ENCODE peak calls at places on chromosomes 4 and X, in seven cellular contexts. M, E, S, D, L, K and U are unnamed samples.

GRCh38 chr4:33369366-33369899 is 2649.3 kb downstream of the PCDH7 start:
- DNase-seq in M (peak; percentile 31), E (peak; percentile 23), S (peak; percentile 90), D (peak; percentile 66), L (no peak), K (no peak), U (peak; percentile 51)

GRCh38 chrX:71909956-71910355 is 689 bp upstream of the NHSL2 start:
- DNase-seq in M (no peak), E (peak; percentile 28), S (peak; percentile 18), D (peak; percentile 11), L (no peak), K (no peak), U (peak; percentile 25)

GRCh38 chrX:35351212-35351611 is 408.6 kb downstream of the FAM47B start:
- DNase-seq in M (no peak), E (no peak), S (no peak), D (no peak), L (no peak), K (no peak), U (peak; percentile 23)

GRCh38 chrX:42496239-42496638 is 281.7 kb downstream of the PPP1R2C start:
- DNase-seq in M (no peak), E (no peak), S (no peak), D (no peak), L (no peak), K (no peak), U (peak; percentile 0)

GRCh38 chr4:145487626-145488025 is 6.0 kb downstream of the SMAD1 start:
- DNase-seq in M (no peak), E (no peak), S (no peak), D (no peak), L (no peak), K (no peak), U (no peak)

GRCh38 chr4:3232871-3233271 is 16.1 kb upstream of the MSANTD1 start:
- DNase-seq in M (no peak), E (no peak), S (no peak), D (no peak), L (peak; percentile 30), K (no peak), U (no peak)

GRCh38 chr4:170388255-170388654 is 298.5 kb upstream of the AADAT start:
- DNase-seq in M (no peak), E (no peak), S (peak; percentile 52), D (no peak), L (no peak), K (no peak), U (peak; percentile 63)

GRCh38 chr4:8503801-8504200 is 63.2 kb downstream of the TRMT44 start:
- DNase-seq in M (no peak), E (no peak), S (no peak), D (no peak), L (no peak), K (no peak), U (no peak)

GRCh38 chrX:19882066-19882775 is 5.2 kb downstream of the SH3KBP1 start:
- DNase-seq in M (no peak), E (no peak), S (peak; percentile 24), D (no peak), L (no peak), K (no peak), U (no peak)

GRCh38 chrX:68503830-68504229 is 5.0 kb downstream of the YIPF6 start:
- DNase-seq in M (no peak), E (no peak), S (peak; percentile 8), D (no peak), L (no peak), K (no peak), U (peak; percentile 23)

GRCh38 chr4:173415885-173416658 is 17.2 kb upstream of the SCRG1 start:
- DNase-seq in M (no peak), E (no peak), S (no peak), D (no peak), L (peak; percentile 64), K (peak; percentile 94), U (no peak)

GRCh38 chr4:98653890-98654867 is 4.2 kb downstream of the TSPAN5 start:
- DNase-seq in M (peak; percentile 86), E (no peak), S (peak; percentile 99), D (peak; percentile 88), L (no peak), K (no peak), U (peak; percentile 95)

GRCh38 chrX:47143894-47144625 is 442 bp downstream of the NDUFB11 start:
- DNase-seq in M (no peak), E (peak; percentile 58), S (no peak), D (peak; percentile 38), L (no peak), K (peak; percentile 33), U (peak; percentile 33)

GRCh38 chr4:162056947-162057346 is 106.9 kb downstream of the FSTL5 start:
- DNase-seq in M (no peak), E (no peak), S (peak; percentile 30), D (no peak), L (peak; percentile 22), K (no peak), U (peak; percentile 23)

GRCh38 chr4:185709802-185710486 is 102.0 kb downstream of the SORBS2 start:
- DNase-seq in M (no peak), E (no peak), S (peak; percentile 50), D (no peak), L (no peak), K (no peak), U (peak; percentile 78)

GRCh38 chr4:97370581-97370980 is 772.7 kb downstream of the STPG2 start:
- DNase-seq in M (no peak), E (no peak), S (peak; percentile 66), D (no peak), L (no peak), K (no peak), U (no peak)

GRCh38 chr4:146927710-146928109 is 18.0 kb downstream of the TTC29 start:
- DNase-seq in M (no peak), E (no peak), S (peak; percentile 8), D (no peak), L (no peak), K (no peak), U (peak; percentile 13)

GRCh38 chr4:109787807-109788206 is 14.0 kb downstream of the CFI start:
- DNase-seq in M (no peak), E (no peak), S (no peak), D (no peak), L (no peak), K (no peak), U (no peak)
- TF ChIP-seq CTCF in M (no peak), E (no peak), S (no peak), D (no peak), L (no peak), K (no peak), U (no peak)

GRCh38 chrX:15848576-15848975 is 6.0 kb downstream of the AP1S2 start:
- DNase-seq in M (no peak), E (no peak), S (peak; percentile 42), D (no peak), L (no peak), K (no peak), U (peak; percentile 9)

GRCh38 chrX:15854080-15854655 is 445 bp downstream of the AP1S2 start:
- DNase-seq in M (no peak), E (peak; percentile 79), S (no peak), D (peak; percentile 11), L (peak; percentile 80), K (no peak), U (no peak)

GRCh38 chrX:15853586-15854079 is 980 bp downstream of the AP1S2 start:
- DNase-seq in M (no peak), E (peak; percentile 17), S (peak; percentile 21), D (no peak), L (no peak), K (no peak), U (no peak)

GRCh38 chrX:15854712-15855561 is at the start of gene AP1S2:
- DNase-seq in M (peak; percentile 77), E (peak; percentile 98), S (peak; percentile 92), D (peak; percentile 88), L (peak; percentile 98), K (peak; percentile 84), U (peak; percentile 90)

GRCh38 chrX:15849555-15849954 is 5.1 kb downstream of the AP1S2 start:
- DNase-seq in M (no peak), E (peak; percentile 22), S (no peak), D (peak; percentile 22), L (no peak), K (no peak), U (peak; percentile 27)
- H3K4me3 ChIP-seq in M (no peak overlapping the region), E (no peak overlapping the region), S (no peak overlapping the region), D (no peak overlapping the region), L (no peak overlapping the region), K (no peak overlapping the region), U (no peak overlapping the region)

DNA sequence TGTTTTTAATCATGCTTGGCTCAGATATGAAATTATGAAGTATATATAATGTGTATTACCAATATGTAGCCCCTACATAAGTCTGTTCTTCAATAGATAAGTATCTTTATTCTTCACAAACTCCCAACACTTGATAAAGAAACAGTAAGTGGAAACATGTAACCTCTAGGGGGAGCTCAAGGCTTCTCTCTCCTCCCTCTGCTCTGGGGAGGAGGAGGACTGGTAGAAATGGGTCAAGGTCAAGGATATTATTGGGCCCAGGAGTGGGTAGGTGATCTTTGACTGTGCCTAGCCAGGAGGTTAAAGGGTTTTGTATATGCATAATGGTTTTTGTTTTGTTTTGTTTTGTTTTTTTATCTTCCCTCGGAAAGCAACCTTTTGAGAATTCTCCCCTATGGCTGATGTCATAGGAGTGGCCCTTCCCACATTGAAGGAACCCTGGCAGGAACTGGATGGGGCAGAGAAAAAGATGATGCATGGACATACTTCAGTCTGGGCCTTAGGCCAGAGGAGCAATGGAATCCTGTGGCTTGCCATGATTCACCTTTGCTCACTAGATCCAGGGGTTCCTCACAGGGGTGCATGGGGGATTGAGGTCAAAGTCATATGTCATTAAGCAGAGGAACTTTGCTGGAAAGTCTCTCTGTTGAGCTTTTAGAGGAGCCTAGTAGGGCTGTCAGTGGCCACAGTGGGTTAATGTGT is 460.3 kb downstream of the MID1IP1 start:
- DNase-seq in M (no peak), E (peak; percentile 52), S (peak; percentile 75), D (peak; percentile 19), L (no peak), K (peak; percentile 10), U (peak; percentile 49)
- TF ChIP-seq CTCF in M (peak; percentile 43), E (peak; percentile 62), S (peak; percentile 40), D (peak; percentile 31), L (no peak), K (no peak), U (peak; percentile 65)

GRCh38 chr4:153258750-153259149 is 54.5 kb downstream of the TRIM2 start:
- DNase-seq in M (no peak), E (no peak), S (no peak), D (no peak), L (no peak), K (no peak), U (no peak)

GRCh38 chr4:153260152-153260551 is 55.9 kb downstream of the TRIM2 start:
- DNase-seq in M (no peak), E (no peak), S (no peak), D (peak; percentile 31), L (no peak), K (no peak), U (no peak)

GRCh38 chr4:153257151-153257620 is 52.9 kb downstream of the TRIM2 start:
- DNase-seq in M (peak; percentile 24), E (peak; percentile 70), S (peak; percentile 82), D (peak; percentile 16), L (no peak), K (no peak), U (peak; percentile 80)

GRCh38 chr4:153259679-153260078 is 55.4 kb downstream of the TRIM2 start:
- DNase-seq in M (no peak), E (no peak), S (no peak), D (no peak), L (no peak), K (no peak), U (no peak)

DNA sequence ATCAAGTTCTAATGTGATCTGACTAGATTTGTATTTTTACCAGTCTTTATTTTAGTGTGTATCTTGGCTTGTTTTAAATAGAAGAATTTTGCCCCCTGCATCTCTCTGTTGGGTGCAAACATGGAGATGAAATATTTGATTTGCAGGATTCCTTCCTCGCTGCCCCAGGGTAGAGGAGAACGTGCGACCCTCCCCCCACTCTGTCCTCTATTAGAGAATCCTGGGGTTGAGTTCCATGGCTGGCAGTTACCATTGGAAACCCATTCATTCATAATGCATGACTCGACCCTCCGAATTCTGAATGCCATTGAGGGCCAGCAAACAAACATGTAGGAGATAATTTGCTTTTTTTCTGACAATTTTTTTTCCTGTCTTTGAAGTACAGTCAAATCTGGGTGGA is 53.7 kb downstream of the TRIM2 start:
- DNase-seq in M (no peak), E (no peak), S (no peak), D (no peak), L (no peak), K (no peak), U (no peak)
- H3K4me3 ChIP-seq in M (no peak overlapping the region), E (no peak overlapping the region), S (no peak overlapping the region), D (no peak overlapping the region), L (no peak overlapping the region), K (no peak overlapping the region), U (no peak overlapping the region)